ENCODE peak calls at places on chromosomes 16 and 17, in eight cellular contexts. F is psoas muscle; J is fibroblast of villous mesenchyme; U is lung; S is CD4-positive, alpha-beta T cell; T is omental fat pad; V is mucosa of descending colon; E is tibial nerve. C is an unnamed sample.
A peak's percentile ranks its signal among the peaks of the same experiment; 100 is the strongest.

GRCh38 chr17:40937384-40937819 is at the start of gene KRT23:
- DNase-seq in U (no peak), E (no peak), F (no peak), S (no peak), J (no peak), V (no peak), T (no peak), C (peak; percentile 15)

GRCh38 chr17:27797390-27798091 is 2.8 kb downstream of the NOS2 start:
- DNase-seq in U (no peak), S (no peak), T (no peak), V (no peak), F (no peak), J (no peak), E (no peak), C (no peak)

GRCh38 chr17:37701424-37702020 is 43.3 kb downstream of the HNF1B start:
- DNase-seq in V (no peak), T (no peak), S (peak; percentile 15), F (no peak), E (no peak), J (no peak), U (peak; percentile 61), C (no peak)

GRCh38 chr16:3045758-3046505 is 429 bp upstream of the MMP25 start:
- DNase-seq in F (no peak), T (no peak), V (no peak), E (no peak), J (no peak), U (no peak), S (no peak), C (peak; percentile 56)

GRCh38 chr17:7982666-7983065 is 19.7 kb upstream of the GUCY2D start:
- DNase-seq in E (no peak), S (no peak), F (no peak), J (peak; percentile 41), U (no peak), T (no peak), V (no peak), C (no peak)

GRCh38 chr16:87496101-87496801 is 3.4 kb upstream of the ZCCHC14 start:
- DNase-seq in J (no peak), F (no peak), S (no peak), V (no peak), T (no peak), E (no peak), U (no peak), C (no peak)

GRCh38 chr16:9012848-9013507 is 49.3 kb upstream of the USP7 start:
- DNase-seq in T (no peak), V (no peak), F (no peak), U (no peak), S (no peak), J (no peak), E (no peak), C (peak; percentile 60)

GRCh38 chr16:668519-669171 is 713 bp downstream of the RHOT2 start:
- DNase-seq in V (no peak), U (no peak), F (no peak), S (no peak), J (no peak), E (no peak), T (no peak), C (peak; percentile 17)

GRCh38 chr16:57020651-57021050 is 31.3 kb downstream of the NLRC5 start:
- DNase-seq in E (no peak), S (no peak), U (no peak), V (no peak), T (no peak), F (no peak), J (no peak), C (no peak)

GRCh38 chr17:57373756-57374155 is 117.4 kb downstream of the MSI2 start:
- DNase-seq in U (no peak), V (no peak), J (no peak), T (no peak), S (no peak), F (no peak), E (no peak), C (no peak)

GRCh38 chr16:49788505-49788904 is 67.4 kb downstream of the ZNF423 start:
- DNase-seq in S (no peak), J (no peak), V (no peak), E (no peak), F (peak; percentile 43), U (no peak), T (no peak), C (no peak)

GRCh38 chr17:41419712-41420111 is 4.7 kb downstream of the KRT37 start:
- DNase-seq in E (no peak), U (no peak), F (no peak), J (no peak), S (no peak), V (no peak), T (no peak), C (no peak)

GRCh38 chr17:74610108-74610507 is 13.4 kb downstream of the CD300E start:
- DNase-seq in S (no peak), E (no peak), T (no peak), V (no peak), J (no peak), U (no peak), F (no peak), C (peak; percentile 45)

GRCh38 chr17:6748617-6749016 is 7.2 kb upstream of the XAF1 start:
- DNase-seq in U (no peak), S (no peak), E (no peak), F (no peak), T (no peak), J (no peak), V (no peak), C (no peak)

GRCh38 chr17:6752068-6752909 is 3.6 kb upstream of the XAF1 start:
- DNase-seq in U (peak; percentile 42), S (no peak), T (no peak), V (no peak), F (peak; percentile 48), J (peak; percentile 100), E (no peak), C (no peak)

GRCh38 chr17:6753006-6753445 is 2.8 kb upstream of the XAF1 start:
- DNase-seq in F (peak; percentile 59), S (peak; percentile 47), J (peak; percentile 84), U (peak; percentile 41), E (no peak), T (no peak), V (peak; percentile 63), C (no peak)

GRCh38 chr17:6753565-6753964 is 2.3 kb upstream of the XAF1 start:
- DNase-seq in T (no peak), V (no peak), S (no peak), J (no peak), U (no peak), F (no peak), E (no peak), C (no peak)

GRCh38 chr17:6749519-6749918 is 6.3 kb upstream of the XAF1 start:
- DNase-seq in F (no peak), E (no peak), T (no peak), S (no peak), J (peak; percentile 42), V (no peak), U (no peak), C (no peak)
- TF ChIP-seq CTCF in F (no peak), E (no peak), T (no peak), S (no peak), J (peak; percentile 29), V (no peak), U (no peak), C (no peak)

GRCh38 chr16:84970447-84971127 is 40.7 kb downstream of the ZDHHC7 start:
- DNase-seq in E (peak; percentile 70), F (peak; percentile 84), S (peak; percentile 76), V (peak; percentile 79), J (peak; percentile 85), U (peak; percentile 78), T (peak; percentile 61), C (peak; percentile 87)
- TF ChIP-seq CTCF in E (peak; percentile 95), F (peak; percentile 88), S (peak; percentile 91), V (peak; percentile 78), J (peak; percentile 88), U (peak; percentile 84), T (no peak), C (peak; percentile 94)

GRCh38 chr16:65782537-65783290 is 583.8 kb upstream of the CDH5 start:
- DNase-seq in F (no peak), V (no peak), E (no peak), J (peak; percentile 48), S (no peak), U (no peak), T (no peak), C (no peak)

GRCh38 chr16:65781855-65782254 is 584.6 kb upstream of the CDH5 start:
- DNase-seq in F (no peak), J (no peak), T (no peak), E (no peak), V (no peak), S (no peak), U (no peak), C (no peak)

GRCh38 chr16:65781363-65781762 is 585.1 kb upstream of the CDH5 start:
- DNase-seq in V (no peak), S (no peak), F (no peak), U (no peak), J (no peak), T (no peak), E (no peak), C (no peak)

GRCh38 chr16:65776639-65777183 is 589.8 kb upstream of the CDH5 start:
- DNase-seq in V (no peak), S (no peak), U (no peak), E (no peak), T (no peak), J (no peak), F (no peak), C (no peak)

DNA sequence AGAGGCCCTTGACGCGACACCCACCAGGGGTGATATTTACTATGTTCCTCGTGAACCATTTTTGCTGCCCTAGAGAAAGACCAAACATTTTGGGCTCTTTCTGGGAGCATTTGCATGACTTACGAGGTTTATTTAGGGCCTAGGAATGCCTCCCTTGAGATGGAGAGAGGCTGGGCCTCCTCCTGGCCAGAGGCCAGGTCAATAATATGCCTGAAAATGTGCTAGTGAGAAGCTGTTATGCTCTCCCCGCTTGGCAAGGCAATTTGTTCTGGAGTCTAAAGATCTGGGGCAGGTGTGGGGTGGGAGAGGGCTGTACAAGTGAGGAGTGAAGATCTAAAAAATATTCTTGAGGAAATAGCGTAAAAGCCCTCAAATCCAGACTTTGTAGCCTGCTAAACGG is 587.3 kb upstream of the CDH5 start:
- DNase-seq in E (no peak), V (no peak), T (no peak), J (no peak), U (no peak), S (no peak), F (no peak), C (no peak)
- TF ChIP-seq CTCF in E (no peak), V (no peak), T (no peak), J (no peak), U (no peak), S (no peak), F (no peak), C (no peak)

DNA sequence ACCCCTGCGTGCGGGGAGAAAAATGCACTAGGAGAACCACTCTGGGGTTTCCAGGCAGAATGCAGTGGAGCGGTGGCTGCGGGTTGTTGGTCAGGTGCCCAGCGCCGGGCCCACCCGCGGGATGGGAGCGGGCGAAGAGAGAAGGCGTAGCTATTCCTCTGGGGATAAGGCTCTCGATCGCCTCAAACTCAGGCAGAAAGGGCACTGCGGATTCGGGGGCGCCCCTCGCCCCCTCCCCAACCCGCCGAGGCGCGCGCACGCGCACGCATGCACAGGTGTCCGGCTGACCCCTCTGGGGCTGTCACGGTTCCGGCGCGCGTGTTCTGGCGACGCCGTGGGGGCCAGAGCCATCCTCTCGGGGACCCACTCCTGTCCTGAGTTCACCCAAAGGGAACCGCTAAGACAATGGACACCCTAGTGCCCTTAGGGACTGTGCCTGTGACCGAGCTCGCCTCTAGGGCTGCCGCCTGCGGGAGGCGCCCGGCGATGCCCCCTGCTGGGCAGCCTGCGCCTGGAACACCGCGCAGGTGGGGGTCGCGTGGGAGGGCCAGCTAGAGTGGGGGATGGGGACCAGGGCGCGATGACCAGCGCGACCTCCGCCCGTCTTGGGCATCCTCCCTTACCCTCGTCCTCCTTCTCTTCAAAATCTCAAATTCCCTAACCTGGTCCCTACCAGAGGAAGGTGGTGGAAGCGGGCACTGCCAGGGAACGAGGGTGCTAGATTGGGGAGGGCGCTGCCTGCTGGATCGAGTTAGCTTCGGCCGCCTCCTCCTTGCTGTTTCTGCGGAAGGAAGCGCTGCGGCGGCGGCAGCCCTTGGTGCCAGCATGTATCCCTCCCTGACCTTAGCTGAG is 14.4 kb upstream of the CBX8 start:
- DNase-seq in S (no peak), T (no peak), V (peak; percentile 65), U (no peak), J (no peak), E (no peak), F (no peak), C (peak; percentile 62)
- TF ChIP-seq CTCF in S (peak; percentile 29), T (no peak), V (peak; percentile 34), U (peak; percentile 11), J (peak; percentile 54), E (peak; percentile 29), F (peak; percentile 46), C (peak; percentile 46)